ENCODE peak calls at places on chromosomes 13 and 19, in four cellular contexts. One of them, this sample, is unnamed.

GRCh38 chr19:45781282-45782161 is 768 bp downstream of the DMPK start:
- DNase-seq in GM12878: no peak
- DNase-seq in H1: no peak
- DNase-seq in HCT116: no peak
- DNase-seq in this sample: peak; percentile 30

GRCh38 chr13:66477816-66478215 is 752.3 kb downstream of the PCDH9 start:
- DNase-seq in GM12878: no peak
- DNase-seq in HCT116: no peak
- DNase-seq in H1: no peak
- DNase-seq in this sample: no peak

GRCh38 chr19:55462722-55463121 is 1.3 kb upstream of the ISOC2 start:
- DNase-seq in HCT116: no peak
- DNase-seq in GM12878: no peak
- DNase-seq in H1: no peak
- DNase-seq in this sample: no peak

GRCh38 chr19:2365201-2365970 is 5.3 kb downstream of the TMPRSS9 start:
- DNase-seq in GM12878: no peak
- DNase-seq in HCT116: no peak
- DNase-seq in H1: no peak
- DNase-seq in this sample: no peak

GRCh38 chr13:23852351-23852750 is 36.8 kb downstream of the MIPEP start:
- DNase-seq in HCT116: no peak
- DNase-seq in GM12878: no peak
- DNase-seq in H1: no peak
- DNase-seq in this sample: no peak

GRCh38 chr19:10289836-10290438 is at the start of gene ICAM5:
- DNase-seq in GM12878: no peak
- DNase-seq in H1: no peak
- DNase-seq in HCT116: peak; percentile 57
- DNase-seq in this sample: peak; percentile 55

GRCh38 chr13:112719556-112719955 is 29.7 kb downstream of the ATP11A start:
- DNase-seq in GM12878: no peak
- DNase-seq in H1: no peak
- DNase-seq in HCT116: no peak
- DNase-seq in this sample: no peak

GRCh38 chr13:40770934-40771618 is at the start of gene MRPS31:
- DNase-seq in GM12878: peak; percentile 77
- DNase-seq in HCT116: peak; percentile 88
- DNase-seq in H1: peak; percentile 97
- DNase-seq in this sample: peak; percentile 41

GRCh38 chr13:113667771-113668490 is 912 bp downstream of the GRK1 start:
- DNase-seq in H1: no peak
- DNase-seq in GM12878: no peak
- DNase-seq in HCT116: no peak
- DNase-seq in this sample: no peak

GRCh38 chr19:58356236-58356970 is 3.1 kb upstream of the A1BG start:
- DNase-seq in GM12878: no peak
- DNase-seq in H1: no peak
- DNase-seq in HCT116: no peak
- DNase-seq in this sample: no peak

GRCh38 chr13:94702181-94703041 is 9.9 kb downstream of the SOX21 start:
- DNase-seq in HCT116: no peak
- DNase-seq in H1: peak; percentile 65
- DNase-seq in GM12878: no peak
- DNase-seq in this sample: no peak

GRCh38 chr13:111429064-111429558 is 108.7 kb downstream of the TEX29 start:
- DNase-seq in GM12878: no peak
- DNase-seq in HCT116: peak; percentile 58
- DNase-seq in H1: peak; percentile 88
- DNase-seq in this sample: peak; percentile 53

GRCh38 chr13:111329641-111330040 is 9.2 kb downstream of the TEX29 start:
- DNase-seq in GM12878: no peak
- DNase-seq in H1: no peak
- DNase-seq in HCT116: no peak
- DNase-seq in this sample: no peak

GRCh38 chr13:97285221-97285955 is 63.3 kb downstream of the MBNL2 start:
- DNase-seq in GM12878: no peak
- DNase-seq in H1: no peak
- DNase-seq in HCT116: no peak
- DNase-seq in this sample: no peak

GRCh38 chr19:16370671-16371391 is 46.2 kb downstream of the KLF2 start:
- DNase-seq in H1: no peak
- DNase-seq in HCT116: no peak
- DNase-seq in GM12878: no peak
- DNase-seq in this sample: no peak

DNA sequence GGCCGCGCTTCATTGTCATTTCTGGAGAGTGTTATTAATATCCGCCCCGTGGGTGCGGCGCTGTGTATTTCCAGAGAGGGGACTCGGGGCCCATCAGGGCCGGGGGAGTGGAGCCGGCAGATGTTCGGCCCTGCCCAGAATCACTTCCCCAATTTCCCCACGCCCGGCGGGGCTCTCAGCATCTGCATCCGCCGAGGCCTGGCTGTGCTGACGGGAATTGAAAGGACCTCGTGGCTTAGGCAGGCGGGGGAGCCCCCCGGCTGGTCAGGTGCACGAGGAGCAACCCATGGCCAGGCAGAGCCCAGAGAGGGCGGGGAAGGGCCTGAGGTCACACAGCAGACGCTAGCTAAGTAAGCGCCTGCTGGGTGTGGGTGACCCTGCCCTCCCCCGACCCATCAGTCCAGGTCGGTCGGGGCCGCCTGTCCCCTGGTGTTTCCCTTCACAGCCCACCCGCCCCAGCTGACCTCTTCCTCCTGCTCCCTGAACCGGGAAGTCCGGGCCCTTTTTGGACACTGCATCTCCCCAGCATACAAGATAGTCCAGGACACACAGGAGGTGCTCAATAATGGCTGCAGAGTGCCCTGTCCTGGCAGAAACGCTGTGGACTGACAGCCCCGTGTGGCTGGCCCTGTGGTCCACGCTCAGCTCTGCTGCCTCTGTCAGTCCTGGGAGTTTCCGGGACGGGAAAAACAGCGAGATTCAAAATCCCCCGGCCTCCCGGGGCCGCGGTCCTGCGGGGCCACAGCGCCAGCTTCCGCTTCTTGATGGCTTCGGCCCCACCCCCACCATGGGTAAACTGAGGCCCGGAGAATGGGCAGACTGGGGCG is 22.1 kb downstream of the ARID3A start:
- DNase-seq in GM12878: peak; percentile 92
- DNase-seq in H1: no peak
- DNase-seq in HCT116: no peak
- DNase-seq in this sample: no peak
- TF ChIP-seq JUND in GM12878: peak; percentile 76
- TF ChIP-seq JUND in H1: no peak
- TF ChIP-seq JUND in HCT116: no peak
- TF ChIP-seq JUND in this sample: no peak

DNA sequence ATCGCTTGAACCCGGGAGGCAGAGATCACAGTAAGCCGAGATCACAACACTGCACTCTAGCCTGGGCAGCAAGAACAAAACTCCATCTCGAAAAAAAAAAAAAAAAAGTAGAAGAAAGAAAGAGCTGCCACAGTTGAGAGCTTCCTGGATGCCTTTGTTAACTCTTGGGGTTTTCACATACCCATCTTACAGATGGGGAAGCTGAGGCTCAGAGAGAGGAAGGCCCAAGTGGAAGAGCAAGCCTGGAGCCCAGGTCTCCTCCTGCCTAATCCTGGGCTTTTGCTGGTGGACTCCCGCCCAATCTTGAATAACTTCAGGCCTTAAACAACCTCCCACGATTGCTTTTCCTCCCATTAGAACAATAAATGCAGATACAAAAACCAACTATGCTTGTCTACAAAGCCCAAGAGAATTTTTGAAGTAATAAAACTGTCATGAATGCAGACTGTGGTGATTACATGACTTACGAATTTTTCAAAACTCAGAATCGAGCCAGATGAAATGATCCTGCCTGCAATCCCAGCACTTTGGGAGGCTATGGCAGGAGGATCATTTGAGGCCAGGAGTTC is 41.7 kb downstream of the LTBP4 start:
- DNase-seq in HCT116: no peak
- DNase-seq in H1: no peak
- DNase-seq in GM12878: no peak
- DNase-seq in this sample: no peak
- TF ChIP-seq JUND in HCT116: no peak
- TF ChIP-seq JUND in H1: no peak
- TF ChIP-seq JUND in GM12878: no peak
- TF ChIP-seq JUND in this sample: no peak

GRCh38 chr19:3396881-3397265 is 30.5 kb downstream of the NFIC start:
- DNase-seq in H1: no peak
- DNase-seq in GM12878: no peak
- DNase-seq in HCT116: no peak
- DNase-seq in this sample: no peak

GRCh38 chr19:3401004-3401768 is 34.8 kb downstream of the NFIC start:
- DNase-seq in H1: no peak
- DNase-seq in HCT116: no peak
- DNase-seq in GM12878: no peak
- DNase-seq in this sample: no peak

GRCh38 chr19:3398900-3399278 is 32.5 kb downstream of the NFIC start:
- DNase-seq in HCT116: no peak
- DNase-seq in H1: no peak
- DNase-seq in GM12878: no peak
- DNase-seq in this sample: no peak

GRCh38 chr19:3398114-3398899 is 31.9 kb downstream of the NFIC start:
- DNase-seq in HCT116: no peak
- DNase-seq in GM12878: no peak
- DNase-seq in H1: no peak
- DNase-seq in this sample: no peak

GRCh38 chr19:3397266-3398022 is 31.1 kb downstream of the NFIC start:
- DNase-seq in H1: peak; percentile 56
- DNase-seq in HCT116: peak; percentile 21
- DNase-seq in GM12878: no peak
- DNase-seq in this sample: no peak
- TF ChIP-seq JUND in H1: no peak
- TF ChIP-seq JUND in HCT116: no peak
- TF ChIP-seq JUND in GM12878: no peak
- TF ChIP-seq JUND in this sample: no peak

GRCh38 chr13:26184791-26185250 is 37.3 kb downstream of the RNF6 start:
- DNase-seq in HCT116: peak; percentile 39
- DNase-seq in GM12878: peak; percentile 12
- DNase-seq in H1: peak; percentile 70
- DNase-seq in this sample: peak; percentile 11
- TF ChIP-seq JUND in HCT116: no peak
- TF ChIP-seq JUND in GM12878: no peak
- TF ChIP-seq JUND in H1: no peak
- TF ChIP-seq JUND in this sample: no peak

GRCh38 chr19:7888145-7888825 is at the start of gene LRRC8E:
- DNase-seq in H1: peak; percentile 92
- DNase-seq in GM12878: no peak
- DNase-seq in HCT116: no peak
- DNase-seq in this sample: peak; percentile 50
- TF ChIP-seq JUND in H1: peak; percentile 61
- TF ChIP-seq JUND in GM12878: no peak
- TF ChIP-seq JUND in HCT116: no peak
- TF ChIP-seq JUND in this sample: no peak

GRCh38 chr13:99013951-99014350 is 36.1 kb upstream of the DOCK9 start:
- DNase-seq in GM12878: no peak
- DNase-seq in H1: no peak
- DNase-seq in HCT116: no peak
- DNase-seq in this sample: no peak
- TF ChIP-seq JUND in GM12878: no peak
- TF ChIP-seq JUND in H1: no peak
- TF ChIP-seq JUND in HCT116: no peak
- TF ChIP-seq JUND in this sample: no peak

DNA sequence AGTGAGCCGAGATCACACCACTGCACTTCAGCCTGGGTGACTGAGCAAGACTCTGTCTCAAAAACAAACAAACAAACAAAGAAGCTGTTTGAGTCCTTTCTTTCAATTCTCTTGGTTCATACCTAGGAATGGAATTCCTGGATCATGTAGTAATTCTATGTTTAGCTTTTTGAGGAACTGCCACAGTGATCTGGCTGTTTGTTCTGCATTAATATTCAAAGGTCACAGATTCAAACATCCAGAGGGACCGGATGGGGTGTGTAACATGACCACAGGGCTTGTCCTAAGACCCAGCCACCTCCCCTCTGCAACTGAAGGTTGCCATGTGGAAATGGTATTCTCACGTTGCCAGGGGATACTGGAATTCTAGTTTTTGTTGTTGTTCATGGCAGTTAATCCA is 10.2 kb downstream of the COLGALT1 start:
- DNase-seq in GM12878: no peak
- DNase-seq in H1: no peak
- DNase-seq in HCT116: no peak
- DNase-seq in this sample: no peak
- TF ChIP-seq JUND in GM12878: no peak
- TF ChIP-seq JUND in H1: no peak
- TF ChIP-seq JUND in HCT116: no peak
- TF ChIP-seq JUND in this sample: no peak

GRCh38 chr19:50869479-50869878 is 3.8 kb upstream of the KLK2 start:
- DNase-seq in HCT116: no peak
- DNase-seq in H1: no peak
- DNase-seq in GM12878: no peak
- DNase-seq in this sample: no peak

GRCh38 chr19:50874185-50874584 is 946 bp downstream of the KLK2 start:
- DNase-seq in HCT116: no peak
- DNase-seq in GM12878: no peak
- DNase-seq in H1: no peak
- DNase-seq in this sample: no peak

GRCh38 chr19:50873056-50873455 is at the start of gene KLK2:
- DNase-seq in GM12878: no peak
- DNase-seq in HCT116: no peak
- DNase-seq in H1: no peak
- DNase-seq in this sample: no peak

GRCh38 chr19:50875795-50876422 is 2.7 kb downstream of the KLK2 start:
- DNase-seq in HCT116: no peak
- DNase-seq in GM12878: no peak
- DNase-seq in H1: no peak
- DNase-seq in this sample: no peak

GRCh38 chr19:50870417-50871089 is 2.7 kb upstream of the KLK2 start:
- DNase-seq in GM12878: no peak
- DNase-seq in H1: peak; percentile 52
- DNase-seq in HCT116: no peak
- DNase-seq in this sample: no peak
- TF ChIP-seq JUND in GM12878: no peak
- TF ChIP-seq JUND in H1: no peak
- TF ChIP-seq JUND in HCT116: no peak
- TF ChIP-seq JUND in this sample: no peak